ENCODE peak calls at places on chromosomes 11 and 22, in four cellular contexts. One of them, this sample, is unnamed.

GRCh38 chr11:61341706-61342105 is 8.7 kb downstream of the TKFC start:
- DNase-seq in HT1080: no peak
- DNase-seq in SIG-M5: no peak
- DNase-seq in anterior cingulate cortex: no peak
- DNase-seq in this sample: no peak

GRCh38 chr11:13335319-13335718 is 57.7 kb downstream of the BMAL1 start:
- DNase-seq in HT1080: peak
- DNase-seq in SIG-M5: peak
- DNase-seq in anterior cingulate cortex: no peak
- DNase-seq in this sample: peak

GRCh38 chr11:76811259-76811658 is 28.1 kb downstream of the TSKU start:
- DNase-seq in HT1080: no peak
- DNase-seq in SIG-M5: no peak
- DNase-seq in anterior cingulate cortex: no peak
- DNase-seq in this sample: no peak

GRCh38 chr11:67644472-67645418 is 5.2 kb upstream of the TBX10 start:
- DNase-seq in HT1080: no peak
- DNase-seq in SIG-M5: no peak
- DNase-seq in anterior cingulate cortex: no peak
- DNase-seq in this sample: no peak

GRCh38 chr11:92129811-92130210 is 94.8 kb upstream of the FAT3 start:
- DNase-seq in HT1080: no peak
- DNase-seq in SIG-M5: no peak
- DNase-seq in anterior cingulate cortex: no peak
- DNase-seq in this sample: no peak

GRCh38 chr11:11510939-11511338 is 110.9 kb downstream of the GALNT18 start:
- DNase-seq in HT1080: peak
- DNase-seq in SIG-M5: no peak
- DNase-seq in anterior cingulate cortex: peak
- DNase-seq in this sample: peak

GRCh38 chr11:68798221-68798813 is 43.4 kb downstream of the CPT1A start:
- DNase-seq in HT1080: no peak
- DNase-seq in SIG-M5: no peak
- DNase-seq in anterior cingulate cortex: no peak
- DNase-seq in this sample: peak

GRCh38 chr22:23913661-23914353 is 19.6 kb downstream of the MIF start:
- DNase-seq in HT1080: peak
- DNase-seq in SIG-M5: peak
- DNase-seq in anterior cingulate cortex: peak
- DNase-seq in this sample: peak

GRCh38 chr11:18668131-18668530 is 30.4 kb upstream of the TMEM86A start:
- DNase-seq in HT1080: no peak
- DNase-seq in SIG-M5: no peak
- DNase-seq in anterior cingulate cortex: no peak
- DNase-seq in this sample: no peak

GRCh38 chr11:47768090-47768620 is 1.0 kb upstream of the FNBP4 start:
- DNase-seq in HT1080: peak
- DNase-seq in SIG-M5: no peak
- DNase-seq in anterior cingulate cortex: peak
- DNase-seq in this sample: peak

GRCh38 chr11:850777-851762 is 8.4 kb downstream of the TSPAN4 start:
- DNase-seq in HT1080: no peak
- DNase-seq in SIG-M5: no peak
- DNase-seq in anterior cingulate cortex: no peak
- DNase-seq in this sample: no peak

GRCh38 chr11:79482800-79483199 is 42.0 kb upstream of the TENM4 start:
- DNase-seq in HT1080: no peak
- DNase-seq in SIG-M5: no peak
- DNase-seq in anterior cingulate cortex: no peak
- DNase-seq in this sample: no peak

GRCh38 chr22:26399288-26399687 is 29.8 kb upstream of the ASPHD2 start:
- DNase-seq in HT1080: no peak
- DNase-seq in SIG-M5: no peak
- DNase-seq in anterior cingulate cortex: no peak
- DNase-seq in this sample: no peak

GRCh38 chr11:15673408-15673811 is 558.7 kb downstream of the INSC start:
- DNase-seq in HT1080: no peak
- DNase-seq in SIG-M5: no peak
- DNase-seq in anterior cingulate cortex: no peak
- DNase-seq in this sample: peak

GRCh38 chr22:40210814-40211213 is 33.1 kb downstream of the TNRC6B start:
- DNase-seq in HT1080: no peak
- DNase-seq in SIG-M5: no peak
- DNase-seq in anterior cingulate cortex: no peak
- DNase-seq in this sample: no peak

GRCh38 chr11:69297225-69297925 is 3.4 kb downstream of the MYEOV start:
- DNase-seq in HT1080: peak
- DNase-seq in SIG-M5: peak
- DNase-seq in anterior cingulate cortex: no peak
- DNase-seq in this sample: peak

GRCh38 chr11:64500176-64501013 is 90.6 kb upstream of the SLC22A12 start:
- DNase-seq in HT1080: peak
- DNase-seq in SIG-M5: no peak
- DNase-seq in anterior cingulate cortex: no peak
- DNase-seq in this sample: peak

GRCh38 chr11:45108070-45109064 is 38.1 kb upstream of the PRDM11 start:
- DNase-seq in HT1080: no peak
- DNase-seq in SIG-M5: no peak
- DNase-seq in anterior cingulate cortex: no peak
- DNase-seq in this sample: no peak